ENCODE peak calls at places on chromosomes 7 and 10, in six cellular contexts. One of them, this sample, is unnamed.

GRCh38 chr7:88307412-88307811 is 718 bp upstream of the STEAP4 start:
- DNase-seq in left ventricle myocardium inferior: no peak
- DNase-seq in heart left ventricle: peak
- DNase-seq in body of pancreas: no peak
- DNase-seq in HCT116: no peak
- DNase-seq in sigmoid colon: no peak
- DNase-seq in this sample: no peak

GRCh38 chr10:34116220-34116623 is 698.9 kb downstream of the PARD3 start:
- DNase-seq in left ventricle myocardium inferior: no peak
- DNase-seq in heart left ventricle: no peak
- DNase-seq in body of pancreas: no peak
- DNase-seq in HCT116: no peak
- DNase-seq in sigmoid colon: no peak
- DNase-seq in this sample: no peak

GRCh38 chr10:96380821-96381220 is 22.0 kb upstream of the OPALIN start:
- DNase-seq in left ventricle myocardium inferior: no peak
- DNase-seq in heart left ventricle: no peak
- DNase-seq in body of pancreas: no peak
- DNase-seq in HCT116: no peak
- DNase-seq in sigmoid colon: no peak
- DNase-seq in this sample: no peak

GRCh38 chr10:70830185-70830584 is 14.4 kb downstream of the SGPL1 start:
- DNase-seq in left ventricle myocardium inferior: no peak
- DNase-seq in heart left ventricle: no peak
- DNase-seq in body of pancreas: no peak
- DNase-seq in HCT116: no peak
- DNase-seq in sigmoid colon: no peak
- DNase-seq in this sample: no peak

GRCh38 chr7:43296306-43296705 is 183.9 kb downstream of the HECW1 start:
- DNase-seq in left ventricle myocardium inferior: no peak
- DNase-seq in heart left ventricle: no peak
- DNase-seq in body of pancreas: peak
- DNase-seq in HCT116: no peak
- DNase-seq in sigmoid colon: peak
- DNase-seq in this sample: no peak

GRCh38 chr7:2870471-2870941 is 26.4 kb upstream of the GNA12 start:
- DNase-seq in left ventricle myocardium inferior: peak
- DNase-seq in heart left ventricle: peak
- DNase-seq in body of pancreas: peak
- DNase-seq in HCT116: peak
- DNase-seq in sigmoid colon: peak
- DNase-seq in this sample: no peak

GRCh38 chr10:131874991-131875451 is 25.8 kb upstream of the PPP2R2D start:
- DNase-seq in left ventricle myocardium inferior: peak
- DNase-seq in heart left ventricle: peak
- DNase-seq in body of pancreas: peak
- DNase-seq in HCT116: peak
- DNase-seq in sigmoid colon: peak
- DNase-seq in this sample: peak

GRCh38 chr10:132058111-132058745 is 7.5 kb upstream of the JAKMIP3 start:
- DNase-seq in left ventricle myocardium inferior: no peak
- DNase-seq in heart left ventricle: no peak
- DNase-seq in body of pancreas: no peak
- DNase-seq in HCT116: no peak
- DNase-seq in sigmoid colon: peak
- DNase-seq in this sample: no peak

GRCh38 chr7:69703099-69703498 is 104.8 kb downstream of the AUTS2 start:
- DNase-seq in left ventricle myocardium inferior: no peak
- DNase-seq in heart left ventricle: no peak
- DNase-seq in body of pancreas: no peak
- DNase-seq in HCT116: no peak
- DNase-seq in sigmoid colon: no peak
- DNase-seq in this sample: no peak

GRCh38 chr7:5143935-5144903 is 45.8 kb upstream of the WIPI2 start:
- DNase-seq in left ventricle myocardium inferior: no peak
- DNase-seq in heart left ventricle: no peak
- DNase-seq in body of pancreas: peak
- DNase-seq in HCT116: no peak
- DNase-seq in sigmoid colon: no peak
- DNase-seq in this sample: peak

GRCh38 chr7:76424413-76425111 is at the start of gene ZP3:
- DNase-seq in left ventricle myocardium inferior: no peak
- DNase-seq in heart left ventricle: no peak
- DNase-seq in body of pancreas: no peak
- DNase-seq in HCT116: no peak
- DNase-seq in sigmoid colon: no peak
- DNase-seq in this sample: no peak

GRCh38 chr7:45088821-45089313 is at the start of gene NACAD:
- DNase-seq in left ventricle myocardium inferior: peak
- DNase-seq in heart left ventricle: peak
- DNase-seq in body of pancreas: no peak
- DNase-seq in HCT116: no peak
- DNase-seq in sigmoid colon: peak
- DNase-seq in this sample: no peak

GRCh38 chr10:46079831-46080585 is 33.9 kb upstream of the MSMB start:
- DNase-seq in left ventricle myocardium inferior: no peak
- DNase-seq in heart left ventricle: no peak
- DNase-seq in body of pancreas: no peak
- DNase-seq in HCT116: no peak
- DNase-seq in sigmoid colon: no peak
- DNase-seq in this sample: no peak

GRCh38 chr10:73768881-73769280 is 13.0 kb upstream of the CHCHD1 start:
- DNase-seq in left ventricle myocardium inferior: no peak
- DNase-seq in heart left ventricle: no peak
- DNase-seq in body of pancreas: no peak
- DNase-seq in HCT116: no peak
- DNase-seq in sigmoid colon: peak
- DNase-seq in this sample: no peak

GRCh38 chr10:11180228-11180627 is 162.6 kb downstream of the CELF2 start:
- DNase-seq in left ventricle myocardium inferior: no peak
- DNase-seq in heart left ventricle: no peak
- DNase-seq in body of pancreas: no peak
- DNase-seq in HCT116: no peak
- DNase-seq in sigmoid colon: no peak
- DNase-seq in this sample: peak

GRCh38 chr7:29859491-29860180 is 53.3 kb downstream of the WIPF3 start:
- DNase-seq in left ventricle myocardium inferior: no peak
- DNase-seq in heart left ventricle: no peak
- DNase-seq in body of pancreas: peak
- DNase-seq in HCT116: no peak
- DNase-seq in sigmoid colon: no peak
- DNase-seq in this sample: no peak

DNA sequence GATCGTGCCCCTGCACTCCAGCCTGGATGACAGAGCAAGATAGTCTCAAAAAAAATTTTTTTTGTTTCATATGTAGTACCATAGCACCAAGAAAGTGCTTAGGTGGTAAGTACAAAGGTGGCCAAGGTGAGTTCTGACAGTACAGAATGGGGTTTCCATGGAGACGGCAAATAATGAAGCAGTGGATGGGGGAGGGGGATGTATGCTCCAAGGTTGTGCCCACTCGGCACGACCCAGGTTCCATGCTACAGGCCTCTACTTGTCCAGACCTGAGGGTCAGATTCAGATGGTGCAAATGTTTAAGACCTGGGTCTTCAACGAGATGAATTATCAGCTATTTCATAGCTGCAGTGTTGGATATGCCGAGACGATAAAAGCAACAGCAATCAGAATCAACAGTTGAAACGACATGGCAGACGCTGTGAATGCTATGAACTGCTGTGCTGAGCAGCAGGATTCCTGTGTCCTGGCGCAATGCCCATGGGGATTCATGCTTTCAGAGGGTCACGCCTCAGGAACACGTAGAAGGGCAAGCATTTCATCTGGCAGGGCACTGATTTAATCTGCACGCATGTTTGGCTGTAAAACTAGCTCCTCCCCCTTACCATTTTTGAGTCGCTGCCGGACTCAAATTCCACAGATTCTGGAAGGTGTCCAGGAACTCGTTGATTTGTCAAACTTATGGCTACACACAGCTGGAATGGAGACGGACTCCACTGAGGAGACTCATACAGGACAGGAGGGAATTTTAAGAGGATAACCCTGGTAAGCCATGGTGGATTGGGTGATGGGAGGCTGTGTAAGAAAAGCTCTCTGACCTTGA is 256.5 kb downstream of the FRMD4A start:
- DNase-seq in left ventricle myocardium inferior: peak
- DNase-seq in heart left ventricle: peak
- DNase-seq in body of pancreas: peak
- DNase-seq in HCT116: peak
- DNase-seq in sigmoid colon: peak
- DNase-seq in this sample: peak
- H3K27ac ChIP-seq in left ventricle myocardium inferior: peak
- H3K27ac ChIP-seq in heart left ventricle: peak
- H3K27ac ChIP-seq in body of pancreas: peak
- H3K27ac ChIP-seq in HCT116: no peak
- H3K27ac ChIP-seq in sigmoid colon: peak
- H3K27ac ChIP-seq in this sample: no peak

GRCh38 chr10:47279276-47279675 is 20.7 kb upstream of the GDF10 start:
- DNase-seq in left ventricle myocardium inferior: no peak
- DNase-seq in heart left ventricle: no peak
- DNase-seq in body of pancreas: no peak
- DNase-seq in HCT116: no peak
- DNase-seq in sigmoid colon: no peak
- DNase-seq in this sample: no peak
- H3K4me3 ChIP-seq in left ventricle myocardium inferior: no peak
- H3K4me3 ChIP-seq in heart left ventricle: no peak
- H3K4me3 ChIP-seq in body of pancreas: no peak
- H3K4me3 ChIP-seq in HCT116: no peak
- H3K4me3 ChIP-seq in sigmoid colon: no peak
- H3K4me3 ChIP-seq in this sample: no peak

GRCh38 chr7:24980695-24981543 is 941 bp upstream of the OSBPL3 start:
- DNase-seq in left ventricle myocardium inferior: no peak
- DNase-seq in heart left ventricle: no peak
- DNase-seq in body of pancreas: peak
- DNase-seq in HCT116: no peak
- DNase-seq in sigmoid colon: peak
- DNase-seq in this sample: peak
- TF ChIP-seq CTCF in left ventricle myocardium inferior: no peak
- TF ChIP-seq CTCF in heart left ventricle: no peak
- TF ChIP-seq CTCF in body of pancreas: no peak
- TF ChIP-seq CTCF in HCT116: peak
- TF ChIP-seq CTCF in sigmoid colon: no peak
- TF ChIP-seq CTCF in this sample: peak

GRCh38 chr10:61975107-61975932 is 73.8 kb downstream of the ARID5B start:
- DNase-seq in left ventricle myocardium inferior: no peak
- DNase-seq in heart left ventricle: no peak
- DNase-seq in body of pancreas: no peak
- DNase-seq in HCT116: no peak
- DNase-seq in sigmoid colon: no peak
- DNase-seq in this sample: no peak

GRCh38 chr10:61971016-61971350 is 69.5 kb downstream of the ARID5B start:
- DNase-seq in left ventricle myocardium inferior: no peak
- DNase-seq in heart left ventricle: no peak
- DNase-seq in body of pancreas: no peak
- DNase-seq in HCT116: no peak
- DNase-seq in sigmoid colon: no peak
- DNase-seq in this sample: no peak

GRCh38 chr10:61974611-61975010 is 73.1 kb downstream of the ARID5B start:
- DNase-seq in left ventricle myocardium inferior: peak
- DNase-seq in heart left ventricle: peak
- DNase-seq in body of pancreas: peak
- DNase-seq in HCT116: no peak
- DNase-seq in sigmoid colon: peak
- DNase-seq in this sample: peak

GRCh38 chr10:61973923-61974322 is 72.4 kb downstream of the ARID5B start:
- DNase-seq in left ventricle myocardium inferior: no peak
- DNase-seq in heart left ventricle: no peak
- DNase-seq in body of pancreas: no peak
- DNase-seq in HCT116: no peak
- DNase-seq in sigmoid colon: no peak
- DNase-seq in this sample: no peak

DNA sequence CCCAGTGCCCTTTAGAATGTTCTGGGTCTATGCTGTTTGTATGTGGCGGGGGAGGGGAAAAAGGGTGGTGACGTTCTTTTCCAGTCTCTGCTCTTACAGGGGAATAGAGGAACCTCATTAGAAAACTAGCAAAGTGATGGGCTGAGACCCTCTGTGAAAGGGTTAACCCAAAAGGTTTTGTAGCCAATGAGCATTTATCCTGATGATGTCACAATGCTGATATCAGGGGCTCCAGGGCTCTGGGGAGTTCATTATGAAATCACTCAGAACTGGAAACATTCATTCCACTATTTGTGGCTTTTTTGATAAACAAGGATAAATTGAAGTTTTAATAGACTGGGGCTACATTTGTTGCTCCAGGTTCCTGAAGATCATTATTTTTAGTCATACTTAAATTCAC is 71.7 kb downstream of the ARID5B start:
- DNase-seq in left ventricle myocardium inferior: no peak
- DNase-seq in heart left ventricle: no peak
- DNase-seq in body of pancreas: no peak
- DNase-seq in HCT116: no peak
- DNase-seq in sigmoid colon: no peak
- DNase-seq in this sample: no peak
- H3K27ac ChIP-seq in left ventricle myocardium inferior: peak
- H3K27ac ChIP-seq in heart left ventricle: peak
- H3K27ac ChIP-seq in body of pancreas: no peak
- H3K27ac ChIP-seq in HCT116: no peak
- H3K27ac ChIP-seq in sigmoid colon: peak
- H3K27ac ChIP-seq in this sample: peak

GRCh38 chr10:50604049-50604640 is 19.6 kb downstream of the SGMS1 start:
- DNase-seq in left ventricle myocardium inferior: no peak
- DNase-seq in heart left ventricle: no peak
- DNase-seq in body of pancreas: no peak
- DNase-seq in HCT116: no peak
- DNase-seq in sigmoid colon: no peak
- DNase-seq in this sample: no peak
- H3K4me3 ChIP-seq in left ventricle myocardium inferior: peak
- H3K4me3 ChIP-seq in heart left ventricle: peak
- H3K4me3 ChIP-seq in body of pancreas: no peak
- H3K4me3 ChIP-seq in HCT116: no peak
- H3K4me3 ChIP-seq in sigmoid colon: no peak
- H3K4me3 ChIP-seq in this sample: no peak